ENCODE peak calls at places on chromosome 13, in eight cellular contexts. M is substantia nigra; F is AG08396; A is CD8-positive, alpha-beta memory T cell; T is osteocyte; O is NCI-H774; Y is head of caudate nucleus; S is fibroblast of the conjunctiva. R is an unnamed sample.

GRCh38 chr13:79395881-79396280 is 10.2 kb downstream of the RBM26 start:
- DNase-seq in M (no peak), T (no peak), S (no peak), O (no peak), F (no peak), A (no peak), Y (no peak), R (no peak)

GRCh38 chr13:42369071-42369795 is 97.3 kb downstream of the AKAP11 start:
- DNase-seq in F (no peak), S (no peak), Y (no peak), M (no peak), A (no peak), T (no peak), O (no peak), R (no peak)

GRCh38 chr13:41931337-41931736 is 29.6 kb downstream of the VWA8 start:
- DNase-seq in F (no peak), M (no peak), Y (no peak), O (no peak), S (no peak), A (no peak), T (no peak), R (no peak)

GRCh38 chr13:74641586-74641985 is 507.4 kb upstream of the KLF12 start:
- DNase-seq in M (no peak), F (peak; percentile 28), S (no peak), O (no peak), Y (no peak), A (no peak), T (no peak), R (no peak)

GRCh38 chr13:107374038-107374437 is 806.1 kb upstream of the ARGLU1 start:
- DNase-seq in M (no peak), S (no peak), T (no peak), Y (no peak), F (no peak), O (no peak), A (no peak), R (no peak)

GRCh38 chr13:33352520-33352919 is 67.0 kb upstream of the STARD13 start:
- DNase-seq in Y (no peak), A (no peak), S (no peak), F (no peak), M (no peak), T (no peak), O (no peak), R (peak; percentile 35)

GRCh38 chr13:98775844-98776598 is 23.5 kb upstream of the SLC15A1 start:
- DNase-seq in F (peak; percentile 84), M (no peak), T (no peak), Y (no peak), A (no peak), O (no peak), S (no peak), R (no peak)

GRCh38 chr13:98664047-98664446 is 87.1 kb upstream of the STK24 start:
- DNase-seq in T (no peak), A (no peak), Y (peak; percentile 61), M (no peak), F (peak; percentile 19), S (peak; percentile 18), O (no peak), R (no peak)

GRCh38 chr13:107866666-107867623 is 348.4 kb downstream of the LIG4 start:
- DNase-seq in F (peak; percentile 61), A (no peak), Y (peak; percentile 28), O (peak; percentile 88), T (no peak), S (no peak), M (no peak), R (peak; percentile 9)

GRCh38 chr13:51271528-51272070 is 49.4 kb downstream of the FAM124A start:
- DNase-seq in A (no peak), Y (no peak), F (no peak), M (no peak), O (no peak), T (no peak), S (no peak), R (no peak)

GRCh38 chr13:32212420-32212819 is 102.7 kb downstream of the ZAR1L start:
- DNase-seq in S (peak; percentile 3), O (no peak), A (no peak), T (no peak), M (no peak), F (peak; percentile 63), Y (no peak), R (no peak)

GRCh38 chr13:100588350-100589177 is at the start of gene GGACT:
- DNase-seq in S (peak; percentile 38), F (peak; percentile 92), A (peak; percentile 87), M (peak; percentile 36), T (peak; percentile 92), Y (peak; percentile 59), O (peak; percentile 76), R (no peak)

R was measured in pons.